ENCODE peak calls at places on chromosomes 2 and 18, in ten cellular contexts. Y, M, T, S, I, W, K, J, O and H are unnamed samples.
A peak's percentile ranks its signal among the peaks of the same experiment; 100 is the strongest.

GRCh38 chr2:105321875-105322646 is 7.5 kb downstream of the TGFBRAP1 start:
- DNase-seq in J (no peak), T (no peak), S (no peak), Y (no peak), W (no peak), I (no peak), M (no peak), O (no peak), K (peak; percentile 52), H (no peak)

GRCh38 chr2:165793161-165793778 is 777 bp downstream of the GALNT3 start:
- DNase-seq in J (no peak), O (peak; percentile 29), Y (no peak), K (no peak), T (peak; percentile 57), M (peak; percentile 73), S (peak; percentile 85), I (peak; percentile 23), W (no peak), H (peak; percentile 16)

GRCh38 chr2:2795438-2796091 is 464.5 kb upstream of the MYT1L start:
- DNase-seq in T (no peak), W (no peak), O (no peak), K (no peak), I (no peak), S (peak; percentile 58), J (no peak), Y (no peak), M (no peak), H (peak; percentile 49)

GRCh38 chr2:46298522-46299351 is 1.5 kb downstream of the EPAS1 start:
- DNase-seq in O (peak; percentile 80), S (peak; percentile 93), J (peak; percentile 69), Y (peak; percentile 88), W (peak; percentile 8), M (peak; percentile 76), K (peak; percentile 47), I (no peak), T (peak; percentile 54), H (peak; percentile 92)

GRCh38 chr18:72555101-72555500 is 11.0 kb upstream of the CBLN2 start:
- DNase-seq in Y (no peak), K (no peak), M (no peak), I (no peak), J (no peak), S (no peak), W (no peak), O (no peak), T (no peak), H (no peak)

GRCh38 chr2:186308347-186308746 is 177.7 kb upstream of the ZC3H15 start:
- DNase-seq in S (no peak), K (peak; percentile 18), W (no peak), M (no peak), O (no peak), T (peak; percentile 10), I (no peak), J (no peak), Y (no peak), H (no peak)

GRCh38 chr2:53129851-53130250 is 637.8 kb upstream of the CHAC2 start:
- DNase-seq in Y (no peak), W (no peak), T (peak; percentile 16), S (no peak), I (no peak), O (no peak), M (no peak), K (peak; percentile 85), J (no peak), H (no peak)

GRCh38 chr2:234823877-234824376 is 127.9 kb upstream of the SH3BP4 start:
- DNase-seq in K (peak; percentile 98), W (no peak), T (no peak), S (no peak), M (peak; percentile 88), Y (no peak), J (peak; percentile 87), O (no peak), I (no peak), H (peak; percentile 57)

GRCh38 chr2:24824071-24824588 is 30.9 kb downstream of the CENPO start:
- DNase-seq in J (no peak), I (no peak), K (no peak), M (no peak), O (no peak), S (no peak), T (no peak), W (no peak), Y (peak; percentile 41), H (no peak)

GRCh38 chr18:3458952-3459853 is 9.2 kb downstream of the TGIF1 start:
- DNase-seq in I (no peak), M (no peak), W (no peak), Y (no peak), T (no peak), J (peak; percentile 88), K (peak; percentile 74), O (no peak), S (no peak), H (no peak)

GRCh38 chr2:60806988-60807681 is 51.1 kb downstream of the PAPOLG start:
- DNase-seq in M (no peak), Y (peak; percentile 63), S (no peak), K (peak; percentile 77), W (no peak), T (peak; percentile 94), O (no peak), I (no peak), J (no peak), H (no peak)

GRCh38 chr2:147709655-147710054 is 135.2 kb upstream of the ACVR2A start:
- DNase-seq in S (no peak), Y (no peak), W (no peak), T (no peak), K (no peak), I (no peak), J (no peak), O (no peak), M (no peak), H (no peak)

GRCh38 chr2:20103514-20103913 is 52.1 kb upstream of the LAPTM4A start:
- DNase-seq in Y (no peak), T (peak; percentile 67), J (peak; percentile 80), I (no peak), W (no peak), O (no peak), K (peak; percentile 12), M (no peak), S (no peak), H (no peak)

GRCh38 chr18:21634588-21635199 is 22.6 kb downstream of the SNRPD1 start:
- DNase-seq in O (no peak), K (no peak), M (no peak), S (no peak), J (no peak), Y (no peak), T (no peak), I (no peak), W (no peak), H (no peak)
- TF ChIP-seq POLR2A in O (no peak), K (no peak), M (no peak), S (no peak), J (no peak), Y (no peak), T (no peak), I (no peak), W (no peak), H (no peak)

GRCh38 chr2:233063269-233063975 is 3.3 kb downstream of the INPP5D start:
- DNase-seq in S (peak; percentile 36), M (no peak), J (no peak), I (peak; percentile 86), Y (peak; percentile 83), T (peak; percentile 37), W (no peak), O (no peak), K (no peak), H (peak; percentile 85)

GRCh38 chr2:233061007-233061590 is 957 bp downstream of the INPP5D start:
- DNase-seq in Y (peak; percentile 85), J (no peak), K (no peak), M (no peak), T (peak; percentile 88), O (no peak), S (no peak), I (peak; percentile 83), W (no peak), H (no peak)

GRCh38 chr2:233062946-233063268 is 2.8 kb downstream of the INPP5D start:
- DNase-seq in O (no peak), Y (peak; percentile 79), M (no peak), W (no peak), I (no peak), S (no peak), J (no peak), K (no peak), T (no peak), H (no peak)

GRCh38 chr2:233061591-233062446 is 1.7 kb downstream of the INPP5D start:
- DNase-seq in T (peak; percentile 77), M (peak; percentile 26), S (peak; percentile 80), O (no peak), I (peak; percentile 75), Y (peak; percentile 92), J (no peak), K (peak; percentile 16), W (no peak), H (peak; percentile 86)

GRCh38 chr2:233062447-233062842 is 2.3 kb downstream of the INPP5D start:
- DNase-seq in T (peak; percentile 33), M (no peak), W (no peak), O (no peak), J (no peak), Y (peak; percentile 71), I (no peak), K (no peak), S (no peak), H (no peak)
- H3K4me3 ChIP-seq in T (peak overlapping the region; percentile 100), M (no peak overlapping the region), W (no peak overlapping the region), O (no peak overlapping the region), J (no peak overlapping the region), Y (peak overlapping the region; percentile 82), I (peak overlapping the region; percentile 70), K (no peak overlapping the region), S (peak overlapping the region; percentile 56), H (no peak overlapping the region)

GRCh38 chr18:73841661-73842060 is 306.0 kb downstream of the FBXO15 start:
- DNase-seq in T (no peak), W (no peak), M (no peak), K (no peak), I (no peak), O (no peak), Y (no peak), J (no peak), S (no peak), H (no peak)
- TF ChIP-seq CTCF in T (no peak), W (no peak), M (no peak), K (peak; percentile 33), I (no peak), O (no peak), Y (no peak), J (peak; percentile 8), S (no peak), H (no peak)

GRCh38 chr18:11852048-11852341 is 782 bp downstream of the CHMP1B start:
- DNase-seq in K (no peak), O (no peak), I (no peak), M (no peak), J (no peak), T (no peak), W (no peak), S (no peak), Y (no peak), H (peak; percentile 86)

GRCh38 chr18:11851156-11852047 is at the start of gene CHMP1B:
- DNase-seq in J (peak; percentile 95), K (peak; percentile 98), I (peak; percentile 98), O (peak; percentile 98), Y (peak; percentile 100), S (peak; percentile 100), M (peak; percentile 97), T (peak; percentile 98), W (peak; percentile 86), H (peak; percentile 97)

GRCh38 chr18:11849279-11849678 is 1.9 kb upstream of the CHMP1B start:
- DNase-seq in J (no peak), K (no peak), Y (no peak), T (no peak), S (no peak), W (no peak), O (no peak), I (no peak), M (no peak), H (peak; percentile 34)

GRCh38 chr18:11850821-11851155 is 425 bp upstream of the CHMP1B start:
- DNase-seq in S (no peak), K (no peak), O (no peak), T (no peak), J (no peak), M (no peak), W (no peak), I (no peak), Y (no peak), H (no peak)

GRCh38 chr18:11849845-11850747 is 1.1 kb upstream of the CHMP1B start:
- DNase-seq in Y (peak; percentile 82), W (no peak), K (peak; percentile 96), O (peak; percentile 52), J (peak; percentile 86), S (no peak), M (peak; percentile 66), T (peak; percentile 75), I (peak; percentile 47), H (peak; percentile 95)
- TF ChIP-seq POLR2A in Y (no peak), W (no peak), K (no peak), O (no peak), J (no peak), S (no peak), M (no peak), T (no peak), I (peak; percentile 28), H (no peak)